ENCODE peak calls at places on chromosomes 2 and 18, in seven cellular contexts. T is type B pancreatic cell; N is tibial nerve; G is astrocyte; M is BE2C; B is heart left ventricle; A is CD4-positive, alpha-beta T cell. D is an unnamed sample.
A peak's percentile ranks its signal among the peaks of the same experiment; 100 is the strongest.

GRCh38 chr2:113240150-113240914 is 38.4 kb downstream of the PAX8 start:
- DNase-seq in T (no peak), N (peak; percentile 86), G (peak; percentile 94), M (peak; percentile 59), B (peak; percentile 86), A (no peak), D (no peak)

GRCh38 chr2:159516241-159516758 is 100.0 kb downstream of the BAZ2B start:
- DNase-seq in T (no peak), N (no peak), G (peak; percentile 39), M (no peak), B (no peak), A (peak; percentile 8), D (peak; percentile 36)

GRCh38 chr18:58861353-58861752 is 3.3 kb upstream of the ZNF532 start:
- DNase-seq in T (no peak), N (no peak), G (no peak), M (no peak), B (no peak), A (no peak), D (no peak)

GRCh38 chr18:79493801-79494211 is 98.1 kb downstream of the NFATC1 start:
- DNase-seq in T (peak; percentile 64), N (no peak), G (no peak), M (no peak), B (no peak), A (no peak), D (no peak)

GRCh38 chr2:233814063-233814435 is 35.9 kb downstream of the MROH2A start:
- DNase-seq in T (no peak), N (no peak), G (no peak), M (peak; percentile 11), B (no peak), A (no peak), D (no peak)

GRCh38 chr2:231355802-231356473 is 39.6 kb upstream of the B3GNT7 start:
- DNase-seq in T (no peak), N (no peak), G (no peak), M (peak; percentile 58), B (no peak), A (no peak), D (no peak)

GRCh38 chr2:99879481-99879880 is 262.9 kb downstream of the AFF3 start:
- DNase-seq in T (no peak), N (no peak), G (peak; percentile 31), M (no peak), B (no peak), A (no peak), D (no peak)

GRCh38 chr2:88100489-88100858 is 27.4 kb downstream of the FABP1 start:
- DNase-seq in T (no peak), N (no peak), G (no peak), M (no peak), B (no peak), A (no peak), D (no peak)

GRCh38 chr2:74893332-74893731 is 59.4 kb downstream of the HK2 start:
- DNase-seq in T (no peak), N (no peak), G (peak; percentile 82), M (no peak), B (no peak), A (no peak), D (no peak)

GRCh38 chr2:16890081-16890480 is 224.4 kb upstream of the CYRIA start:
- DNase-seq in T (no peak), N (no peak), G (no peak), M (no peak), B (no peak), A (no peak), D (no peak)

GRCh38 chr2:70932631-70933230 is 3.0 kb upstream of the ATP6V1B1 start:
- DNase-seq in T (peak; percentile 57), N (no peak), G (no peak), M (no peak), B (no peak), A (no peak), D (no peak)

GRCh38 chr18:56200381-56200831 is 438.0 kb downstream of the TXNL1 start:
- DNase-seq in T (no peak), N (no peak), G (peak; percentile 67), M (no peak), B (no peak), A (no peak), D (no peak)

GRCh38 chr2:187453078-187453641 is 5.1 kb upstream of the CALCRL start:
- DNase-seq in T (no peak), N (no peak), G (no peak), M (no peak), B (no peak), A (no peak), D (peak; percentile 4)

GRCh38 chr18:23585007-23585871 is 1.1 kb downstream of the NPC1 start:
- DNase-seq in T (no peak), N (no peak), G (peak; percentile 14), M (no peak), B (no peak), A (peak; percentile 5), D (peak; percentile 56)

GRCh38 chr2:80105020-80105419 is 199.5 kb downstream of the LRRTM1 start:
- DNase-seq in T (no peak), N (no peak), G (no peak), M (no peak), B (no peak), A (no peak), D (no peak)

GRCh38 chr2:57218206-57218605 is 828.4 kb upstream of the VRK2 start:
- DNase-seq in T (no peak), N (no peak), G (no peak), M (no peak), B (peak; percentile 57), A (no peak), D (no peak)
- TF ChIP-seq CTCF in T (no peak), N (no peak), G (no peak), M (no peak), B (no peak), A (no peak), D (no peak)

GRCh38 chr2:105518897-105519296 is 120.0 kb upstream of the FHL2 start:
- DNase-seq in T (no peak), N (no peak), G (no peak), M (no peak), B (no peak), A (no peak), D (no peak)
- TF ChIP-seq CTCF in T (no peak), N (no peak), G (no peak), M (no peak), B (no peak), A (no peak), D (no peak)

GRCh38 chr18:5057348-5058012 is 139.6 kb downstream of the AKAIN1 start:
- DNase-seq in T (peak; percentile 71), N (peak; percentile 39), G (peak; percentile 11), M (peak; percentile 36), B (peak; percentile 38), A (peak; percentile 22), D (peak; percentile 61)
- TF ChIP-seq CTCF in T (peak; percentile 88), N (peak; percentile 55), G (peak; percentile 74), M (peak; percentile 58), B (peak; percentile 74), A (peak; percentile 68), D (peak; percentile 76)

DNA sequence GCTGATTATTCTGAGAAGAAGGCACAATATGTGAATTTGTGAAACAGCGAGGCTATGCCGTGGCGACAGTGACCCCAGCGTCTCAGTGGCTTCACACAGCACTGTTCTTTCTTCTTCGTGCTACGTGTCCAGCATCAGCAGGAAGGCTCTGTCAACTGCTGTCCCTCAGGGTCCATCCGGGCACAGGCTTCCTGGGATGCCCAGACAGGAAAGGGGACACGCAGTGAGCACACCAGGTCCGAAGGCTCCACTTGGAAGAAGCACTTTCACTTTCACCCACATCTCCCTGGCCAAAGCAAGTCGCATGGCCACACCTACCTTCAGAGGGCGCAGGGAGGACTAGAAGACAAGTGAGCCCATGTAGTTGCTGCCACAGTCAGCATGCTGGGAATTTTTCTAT is 47.3 kb downstream of the PTGR3 start:
- DNase-seq in T (no peak), N (peak; percentile 16), G (peak; percentile 6), M (no peak), B (peak; percentile 34), A (peak; percentile 20), D (peak; percentile 47)
- TF ChIP-seq CTCF in T (no peak), N (no peak), G (no peak), M (no peak), B (peak; percentile 26), A (no peak), D (no peak)

DNA sequence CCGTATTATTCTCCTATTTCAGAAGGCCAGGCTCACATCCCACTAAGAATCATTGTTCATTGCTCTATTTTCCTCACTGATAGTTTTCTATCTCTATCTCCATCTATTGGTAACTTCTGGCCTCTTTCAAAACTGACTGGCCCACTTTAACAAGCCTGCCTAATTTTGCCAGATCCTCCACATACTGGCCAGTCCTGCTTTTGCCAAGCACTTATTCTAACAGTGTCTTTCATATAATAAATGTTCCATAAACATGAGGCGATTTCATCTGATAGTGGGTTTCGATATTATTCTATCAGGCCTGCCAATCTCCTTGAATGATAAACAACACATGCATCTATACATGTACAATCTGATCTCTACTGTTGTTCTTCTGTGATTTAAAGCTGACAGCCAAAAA is 125.9 kb upstream of the KCNH7 start:
- DNase-seq in T (no peak), N (no peak), G (no peak), M (no peak), B (no peak), A (no peak), D (no peak)
- TF ChIP-seq CTCF in T (no peak), N (no peak), G (no peak), M (no peak), B (no peak), A (no peak), D (no peak)

GRCh38 chr2:155250800-155251199 is 552.3 kb downstream of the KCNJ3 start:
- DNase-seq in T (no peak), N (no peak), G (no peak), M (no peak), B (no peak), A (no peak), D (peak; percentile 5)
- TF ChIP-seq CTCF in T (peak; percentile 46), N (no peak), G (no peak), M (peak; percentile 29), B (peak; percentile 24), A (no peak), D (no peak)

GRCh38 chr18:3388323-3388722 is 61.6 kb upstream of the TGIF1 start:
- DNase-seq in T (no peak), N (no peak), G (no peak), M (no peak), B (no peak), A (no peak), D (no peak)
- TF ChIP-seq CTCF in T (no peak), N (no peak), G (no peak), M (no peak), B (no peak), A (no peak), D (no peak)

DNA sequence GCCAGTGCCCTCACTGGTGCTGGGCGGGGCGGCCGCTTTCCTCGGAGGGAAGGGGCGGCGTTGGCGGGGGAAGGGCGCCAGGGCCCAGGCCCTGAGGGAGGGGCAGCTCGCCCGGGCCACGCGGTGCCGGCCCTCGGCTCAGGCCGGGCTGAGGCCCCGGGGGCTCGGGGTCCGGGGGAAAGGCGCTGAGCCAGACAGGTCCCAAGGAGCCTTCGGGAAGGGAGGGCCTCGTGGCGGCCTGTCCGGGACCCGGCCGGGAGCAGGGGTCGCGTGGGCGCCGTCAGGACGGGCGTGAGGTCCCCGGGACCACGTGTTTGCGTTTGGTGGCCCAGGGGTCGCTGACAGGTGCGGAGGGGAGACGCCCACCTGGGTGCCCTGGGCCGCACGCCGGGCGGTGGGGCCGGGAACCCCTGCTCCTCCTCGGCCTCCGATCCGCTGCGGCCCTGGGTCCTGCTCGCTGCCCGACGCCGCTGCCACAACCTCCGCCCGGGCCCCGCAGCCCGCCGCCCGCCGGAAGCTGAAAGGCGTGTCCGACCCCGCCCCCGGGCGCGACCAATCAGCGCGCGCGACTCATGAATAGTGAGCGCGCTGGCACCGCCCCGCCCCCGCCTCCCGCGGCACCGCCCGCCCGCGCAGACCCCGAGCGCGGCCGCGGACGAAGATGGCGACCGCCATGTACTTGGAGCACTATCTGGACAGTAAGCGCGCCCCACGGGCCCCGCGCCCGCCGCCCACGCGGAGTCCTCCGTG is at the start of gene ING5:
- DNase-seq in T (peak; percentile 99), N (peak; percentile 98), G (peak; percentile 70), M (peak; percentile 99), B (peak; percentile 96), A (peak; percentile 96), D (peak; percentile 95)
- TF ChIP-seq CTCF in T (no peak), N (no peak), G (no peak), M (no peak), B (no peak), A (no peak), D (no peak)